ENCODE peak calls at places on chromosomes 1 and 21, in six cellular contexts. Q is pancreas, X is astrocyte, U is HCT116, I is fibroblast of mammary gland, G is cardiac fibroblast. H is an unnamed sample.

GRCh38 chr1:210251680-210252490 is 19.3 kb downstream of the SERTAD4 start:
- DNase-seq in Q (no peak), X (no peak), U (no peak), I (no peak), G (no peak), H (no peak)

GRCh38 chr1:11238311-11238710 is 24.0 kb downstream of the MTOR start:
- DNase-seq in Q (no peak), X (no peak), U (no peak), I (no peak), G (no peak), H (no peak)

GRCh38 chr1:189185077-189185476 is 1292.6 kb downstream of the BRINP3 start:
- DNase-seq in Q (no peak), X (no peak), U (no peak), I (no peak), G (no peak), H (no peak)

GRCh38 chr1:57024855-57025254 is 59.0 kb upstream of the C8B start:
- DNase-seq in Q (no peak), X (no peak), U (no peak), I (no peak), G (no peak), H (no peak)

GRCh38 chr1:162074548-162074947 is 5.1 kb downstream of the NOS1AP start:
- DNase-seq in Q (no peak), X (no peak), U (peak), I (peak), G (no peak), H (no peak)

GRCh38 chr1:70353641-70354331 is 736 bp downstream of the ANKRD13C start:
- DNase-seq in Q (no peak), X (peak), U (no peak), I (peak), G (peak), H (peak)

GRCh38 chr1:2381741-2382620 is 9.4 kb downstream of the MORN1 start:
- DNase-seq in Q (peak), X (peak), U (peak), I (peak), G (peak), H (peak)

GRCh38 chr1:223849352-223849751 is 3.6 kb upstream of the TP53BP2 start:
- DNase-seq in Q (no peak), X (no peak), U (no peak), I (no peak), G (no peak), H (no peak)

GRCh38 chr1:119987112-119987511 is 82.3 kb downstream of the NOTCH2 start:
- DNase-seq in Q (no peak), X (peak), U (no peak), I (peak), G (peak), H (peak)

GRCh38 chr1:78553859-78554258 is 63.1 kb downstream of the PTGFR start:
- DNase-seq in Q (no peak), X (no peak), U (peak), I (no peak), G (peak), H (peak)

GRCh38 chr1:100536031-100536430 is 1.9 kb upstream of the GPR88 start:
- DNase-seq in Q (no peak), X (no peak), U (no peak), I (no peak), G (no peak), H (no peak)

GRCh38 chr1:2975466-2976179 is 45.6 kb upstream of the ACTRT2 start:
- DNase-seq in Q (peak), X (no peak), U (no peak), I (peak), G (no peak), H (no peak)

GRCh38 chr1:53342735-53343470 is 15.0 kb upstream of the LRP8 start:
- DNase-seq in Q (peak), X (no peak), U (no peak), I (no peak), G (no peak), H (no peak)

GRCh38 chr1:97350662-97351061 is 570.2 kb downstream of the DPYD start:
- DNase-seq in Q (no peak), X (peak), U (no peak), I (peak), G (no peak), H (no peak)

GRCh38 chr1:203522237-203522636 is 28.3 kb downstream of the OPTC start:
- DNase-seq in Q (no peak), X (no peak), U (no peak), I (no peak), G (no peak), H (no peak)

GRCh38 chr1:62176597-62177312 is 17.9 kb upstream of the L1TD1 start:
- DNase-seq in Q (no peak), X (no peak), U (no peak), I (no peak), G (no peak), H (no peak)

GRCh38 chr1:100476736-100477135 is 61.2 kb upstream of the GPR88 start:
- DNase-seq in Q (no peak), X (no peak), U (no peak), I (no peak), G (no peak), H (no peak)

GRCh38 chr1:170927955-170928850 is 7.1 kb upstream of the MROH9 start:
- DNase-seq in Q (no peak), X (peak), U (no peak), I (peak), G (peak), H (peak)

GRCh38 chr1:6592441-6592840 is 10.2 kb downstream of the KLHL21 start:
- DNase-seq in Q (no peak), X (no peak), U (no peak), I (no peak), G (no peak), H (no peak)

GRCh38 chr21:27505516-27505915 is 538.6 kb upstream of the ADAMTS5 start:
- DNase-seq in Q (no peak), X (peak), U (no peak), I (peak), G (peak), H (no peak)

GRCh38 chr1:35220976-35221375 is 28.0 kb upstream of the SFPQ start:
- DNase-seq in Q (no peak), X (no peak), U (peak), I (peak), G (peak), H (peak)

GRCh38 chr1:43235451-43236121 is 34.2 kb upstream of the TMEM125 start:
- DNase-seq in Q (no peak), X (no peak), U (no peak), I (no peak), G (no peak), H (peak)

GRCh38 chr1:12553963-12554362 is 64.0 kb downstream of the DHRS3 start:
- DNase-seq in Q (peak), X (no peak), U (peak), I (peak), G (no peak), H (no peak)

GRCh38 chr1:197912739-197913494 is 4.3 kb upstream of the LHX9 start:
- DNase-seq in Q (no peak), X (no peak), U (no peak), I (no peak), G (no peak), H (no peak)

GRCh38 chr1:2555634-2556276 is 416 bp upstream of the TNFRSF14 start:
- DNase-seq in Q (peak), X (no peak), U (no peak), I (peak), G (peak), H (no peak)

GRCh38 chr1:1232801-1233566 is 947 bp downstream of the B3GALT6 start:
- DNase-seq in Q (no peak), X (no peak), U (no peak), I (no peak), G (no peak), H (no peak)

GRCh38 chr1:25615563-25616079 is 970 bp upstream of the MAN1C1 start:
- DNase-seq in Q (no peak), X (no peak), U (no peak), I (no peak), G (no peak), H (peak)

GRCh38 chr1:61141288-61142044 is 59.1 kb downstream of the NFIA start:
- DNase-seq in Q (no peak), X (peak), U (no peak), I (peak), G (peak), H (peak)

GRCh38 chr1:108050911-108051624 is 86.1 kb upstream of the VAV3 start:
- DNase-seq in Q (no peak), X (peak), U (no peak), I (peak), G (peak), H (no peak)

GRCh38 chr1:236654957-236655356 is 31.3 kb upstream of the ACTN2 start:
- DNase-seq in Q (no peak), X (no peak), U (no peak), I (no peak), G (peak), H (no peak)

GRCh38 chr1:3673381-3674099 is 21.2 kb downstream of the TP73 start:
- DNase-seq in Q (peak), X (no peak), U (no peak), I (no peak), G (no peak), H (no peak)

GRCh38 chr1:151475175-151475574 is 15.9 kb upstream of the POGZ start:
- DNase-seq in Q (no peak), X (no peak), U (no peak), I (no peak), G (no peak), H (peak)

GRCh38 chr1:233518344-233518743 is 95.6 kb upstream of the KCNK1 start:
- DNase-seq in Q (no peak), X (no peak), U (peak), I (peak), G (peak), H (peak)

GRCh38 chr1:183180634-183181056 is 5.4 kb upstream of the LAMC2 start:
- DNase-seq in Q (no peak), X (peak), U (no peak), I (peak), G (peak), H (peak)

GRCh38 chr1:230314142-230314470 is 112.0 kb downstream of the PGBD5 start:
- DNase-seq in Q (no peak), X (no peak), U (no peak), I (no peak), G (no peak), H (no peak)

GRCh38 chr1:202710070-202711025 is at the start of gene SYT2:
- DNase-seq in Q (peak), X (no peak), U (no peak), I (no peak), G (peak), H (peak)

GRCh38 chr1:228478326-228478725 is 8.9 kb upstream of the RNF187 start:
- DNase-seq in Q (no peak), X (no peak), U (no peak), I (no peak), G (no peak), H (no peak)

GRCh38 chr21:36694041-36694515 is 4.8 kb upstream of the SIM2 start:
- DNase-seq in Q (no peak), X (peak), U (no peak), I (no peak), G (no peak), H (no peak)

GRCh38 chr21:36692844-36693143 is 6.1 kb upstream of the SIM2 start:
- DNase-seq in Q (no peak), X (no peak), U (no peak), I (no peak), G (no peak), H (no peak)

GRCh38 chr21:36692125-36692843 is 6.6 kb upstream of the SIM2 start:
- DNase-seq in Q (no peak), X (no peak), U (no peak), I (no peak), G (no peak), H (no peak)

GRCh38 chr21:36694593-36695282 is 4.2 kb upstream of the SIM2 start:
- DNase-seq in Q (no peak), X (no peak), U (no peak), I (no peak), G (no peak), H (no peak)

GRCh38 chr21:36693144-36694040 is 5.5 kb upstream of the SIM2 start:
- DNase-seq in Q (peak), X (no peak), U (no peak), I (no peak), G (no peak), H (no peak)
- TF ChIP-seq CTCF in Q (no peak), X (no peak), U (no peak), I (no peak), G (no peak), H (peak)

GRCh38 chr21:44424608-44425306 is 30.6 kb upstream of the LRRC3 start:
- DNase-seq in Q (peak), X (no peak), U (no peak), I (no peak), G (no peak), H (no peak)
- H3K4me3 ChIP-seq in Q (no peak), X (no peak), U (peak), I (no peak), G (no peak), H (no peak)

GRCh38 chr1:201229771-201230635 is 39.4 kb downstream of the IGFN1 start:
- DNase-seq in Q (no peak), X (peak), U (peak), I (peak), G (peak), H (peak)
- TF ChIP-seq CTCF in Q (no peak), X (peak), U (peak), I (peak), G (no peak), H (no peak)

GRCh38 chr1:156438278-156438987 is 62.1 kb downstream of the MEF2D start:
- DNase-seq in Q (no peak), X (peak), U (no peak), I (peak), G (no peak), H (no peak)

GRCh38 chr1:156437465-156437864 is 63.1 kb downstream of the MEF2D start:
- DNase-seq in Q (no peak), X (no peak), U (no peak), I (no peak), G (no peak), H (no peak)

GRCh38 chr1:156440689-156441437 is 59.7 kb downstream of the MEF2D start:
- DNase-seq in Q (no peak), X (no peak), U (no peak), I (no peak), G (no peak), H (no peak)

GRCh38 chr1:156439771-156440183 is 60.8 kb downstream of the MEF2D start:
- DNase-seq in Q (no peak), X (no peak), U (no peak), I (no peak), G (no peak), H (no peak)

DNA sequence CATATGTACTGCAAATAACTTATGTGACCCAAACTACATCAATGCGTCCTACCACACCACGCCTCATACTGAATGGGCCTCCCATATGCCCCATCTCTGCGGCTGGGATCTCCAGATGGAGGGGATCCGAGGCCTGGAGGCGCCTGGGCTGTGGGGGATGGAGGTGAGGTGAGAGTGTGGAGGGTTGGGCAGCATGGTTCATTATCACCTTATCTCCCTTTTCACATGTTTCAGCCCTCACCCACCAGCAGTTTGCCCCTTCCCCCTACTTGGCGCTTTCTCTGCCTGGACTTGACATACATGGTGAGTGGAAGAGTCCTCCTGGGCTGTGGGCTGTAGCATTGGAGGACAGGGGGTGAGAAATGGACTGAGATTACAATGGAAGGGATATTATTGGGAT is 61.5 kb downstream of the MEF2D start:
- DNase-seq in Q (no peak), X (no peak), U (no peak), I (no peak), G (no peak), H (no peak)
- H3K4me3 ChIP-seq in Q (no peak), X (no peak), U (no peak), I (no peak), G (no peak), H (no peak)

DNA sequence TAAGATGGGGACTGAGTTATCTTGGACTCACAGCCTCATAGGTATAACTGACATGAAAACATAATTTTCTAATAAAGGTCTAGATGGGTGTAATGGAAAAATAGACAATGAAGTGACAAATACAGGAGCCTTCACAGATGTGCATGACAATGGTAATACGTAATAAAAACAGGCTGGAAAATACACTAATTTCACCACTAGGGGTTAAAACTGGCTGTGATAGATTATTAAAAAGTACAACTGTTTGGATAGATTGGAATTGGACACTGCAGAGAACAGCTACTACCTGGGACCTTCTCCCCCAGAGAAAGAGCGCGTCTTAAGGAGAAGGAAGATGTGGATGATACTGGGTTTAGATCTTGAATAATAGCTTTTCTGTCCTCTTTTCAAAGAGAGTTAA is 9.8 kb downstream of the KAZN start:
- DNase-seq in Q (no peak), X (no peak), U (no peak), I (no peak), G (no peak), H (no peak)
- TF ChIP-seq CTCF in Q (no peak), X (peak), U (peak), I (no peak), G (no peak), H (no peak)

GRCh38 chr1:212254853-212255363 is 30.3 kb upstream of the PPP2R5A start:
- DNase-seq in Q (no peak), X (no peak), U (no peak), I (no peak), G (peak), H (no peak)
- H3K4me3 ChIP-seq in Q (no peak), X (no peak), U (no peak), I (no peak), G (no peak), H (no peak)

DNA sequence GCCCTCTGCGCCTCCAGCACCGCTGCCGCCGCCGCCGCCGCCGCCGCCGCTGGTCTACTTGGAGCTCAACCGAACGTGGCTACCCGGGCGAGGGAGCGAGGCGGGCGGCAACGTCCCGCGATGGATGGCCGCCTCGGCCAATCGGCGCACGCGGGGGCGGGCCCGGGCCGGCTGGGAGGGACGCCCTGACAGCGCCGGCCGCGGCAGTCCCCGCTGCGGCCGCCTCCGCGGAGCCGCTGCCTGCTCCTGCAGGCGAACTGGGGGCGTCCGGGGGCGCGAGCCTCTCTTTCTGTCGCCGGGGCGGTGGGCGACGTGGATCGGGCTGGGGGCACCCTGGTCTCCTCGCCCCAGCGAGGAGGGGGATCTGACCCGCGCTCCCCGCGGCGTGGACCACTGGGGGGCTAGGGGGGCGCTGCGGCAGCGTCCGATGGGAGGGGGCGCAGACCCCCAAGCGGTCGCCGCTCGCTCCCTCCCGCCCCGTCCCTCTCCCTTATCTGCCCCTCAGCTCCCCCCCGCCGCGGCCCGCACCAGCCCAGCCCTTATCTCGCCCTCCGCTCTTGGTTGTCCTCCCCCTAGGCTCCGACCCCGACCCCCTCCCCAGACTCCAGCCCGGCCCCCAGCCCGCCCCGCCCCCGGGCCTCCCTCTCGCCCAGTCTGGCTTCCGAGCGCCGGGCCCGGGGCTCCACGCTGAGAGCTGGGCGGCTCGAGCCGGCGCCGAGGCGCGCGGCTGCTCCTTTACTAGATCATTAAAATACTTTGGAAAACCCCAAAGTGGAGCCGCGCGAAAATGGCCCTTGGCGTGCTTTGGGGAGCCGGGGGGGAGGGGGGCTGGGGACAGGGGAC is at the start of gene SSBP3:
- DNase-seq in Q (peak), X (peak), U (peak), I (peak), G (peak), H (peak)
- TF ChIP-seq CTCF in Q (no peak), X (no peak), U (no peak), I (no peak), G (no peak), H (no peak)

DNA sequence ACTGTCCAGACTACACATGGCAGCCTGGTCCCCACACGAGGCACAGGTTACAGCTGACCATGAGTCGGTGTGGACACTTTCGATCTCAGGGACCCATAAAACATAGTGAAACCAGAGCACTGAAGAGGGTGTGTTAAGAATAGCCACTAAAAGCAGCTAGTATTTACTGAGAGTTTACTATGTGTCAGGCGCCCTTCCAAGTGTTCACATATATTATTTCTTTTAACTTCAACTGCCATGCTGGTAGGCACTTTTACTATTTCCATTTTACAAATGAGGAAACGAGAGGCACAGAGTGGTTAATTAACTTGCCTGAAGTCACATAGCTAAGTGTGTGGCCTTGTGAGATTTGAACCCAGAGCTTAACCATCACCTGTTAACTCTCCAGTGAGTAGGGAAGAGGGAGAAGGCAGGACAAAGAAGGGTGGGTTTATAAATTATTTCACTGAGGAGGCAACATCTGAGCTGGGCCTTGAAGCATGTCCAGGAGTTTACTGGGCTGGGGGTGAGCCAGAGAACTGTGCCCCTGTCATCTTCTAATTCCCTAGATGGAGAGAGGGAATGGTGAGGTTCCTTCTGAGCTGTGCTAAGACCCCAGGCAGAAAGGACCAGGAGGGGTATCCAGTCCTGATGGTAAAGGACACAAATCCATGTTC is 20.7 kb downstream of the ABCA4 start:
- DNase-seq in Q (no peak), X (no peak), U (no peak), I (no peak), G (no peak), H (no peak)
- H3K4me3 ChIP-seq in Q (no peak), X (no peak), U (no peak), I (no peak), G (no peak), H (no peak)